ENCODE peak calls at places on chromosome 7, in five cellular contexts. I is activated CD4-positive, alpha-beta T cell treated with anti-CD3 and anti-CD28 coated beads, Interleukin-2, amount 10 ng/mL, durations not matched to agents 7 days and 5 days; G is endothelial cell; Y is amniotic stem cell; K is T-helper 2 cell. E is an unnamed sample.

GRCh38 chr7:46494441-46494840 is 573.4 kb upstream of the IGFBP3 start:
- DNase-seq in I (no peak), Y (no peak), G (no peak), K (no peak), E (no peak)

GRCh38 chr7:16646427-16647081 is 573 bp downstream of the BZW2 start:
- DNase-seq in G (no peak), I (peak), K (no peak), Y (no peak), E (no peak)

GRCh38 chr7:93551063-93551895 is 23.2 kb downstream of the CALCR start:
- DNase-seq in I (no peak), Y (peak), K (no peak), G (peak), E (no peak)

GRCh38 chr7:47552631-47553030 is 29.3 kb downstream of the TNS3 start:
- DNase-seq in I (no peak), K (no peak), G (no peak), Y (no peak), E (no peak)

GRCh38 chr7:67918158-67918557 is 921.5 kb downstream of the TYW1 start:
- DNase-seq in Y (no peak), K (no peak), I (peak), G (no peak), E (no peak)

GRCh38 chr7:134927076-134927475 is 59.2 kb upstream of the AGBL3 start:
- DNase-seq in I (no peak), K (no peak), G (no peak), Y (no peak), E (no peak)

GRCh38 chr7:16915405-16915804 is 33.6 kb upstream of the AGR3 start:
- DNase-seq in Y (peak), G (no peak), I (no peak), K (no peak), E (peak)

GRCh38 chr7:84647797-84648762 is 453.5 kb upstream of the SEMA3A start:
- DNase-seq in K (no peak), G (no peak), Y (peak), I (no peak), E (peak)

GRCh38 chr7:139036901-139037300 is 1.1 kb upstream of the ZC3HAV1L start:
- DNase-seq in G (no peak), K (no peak), Y (no peak), I (no peak), E (no peak)

GRCh38 chr7:48130658-48131108 is 40.6 kb upstream of the ABCA13 start:
- DNase-seq in Y (no peak), G (no peak), K (no peak), I (no peak), E (peak)

GRCh38 chr7:55476071-55476803 is 96.1 kb downstream of the VOPP1 start:
- DNase-seq in K (no peak), Y (no peak), I (no peak), G (no peak), E (no peak)

GRCh38 chr7:20241491-20242261 is 24.5 kb upstream of the MACC1 start:
- DNase-seq in K (no peak), G (no peak), Y (peak), I (no peak), E (peak)

GRCh38 chr7:106356-106755 is 86.0 kb upstream of the FAM20C start:
- DNase-seq in G (no peak), I (no peak), Y (no peak), K (no peak), E (no peak)

GRCh38 chr7:80529362-80529761 is 17.5 kb upstream of the GNAT3 start:
- DNase-seq in K (no peak), G (no peak), I (no peak), Y (peak), E (no peak)

GRCh38 chr7:1704326-1705241 is 34.5 kb downstream of the ELFN1 start:
- DNase-seq in I (no peak), K (no peak), Y (no peak), G (no peak), E (no peak)

GRCh38 chr7:117582219-117582704 is 102.4 kb downstream of the CFTR start:
- DNase-seq in I (no peak), Y (peak), G (no peak), K (no peak), E (peak)

GRCh38 chr7:139675127-139676110 is 102.4 kb downstream of the HIPK2 start:
- DNase-seq in Y (no peak), G (no peak), K (no peak), I (no peak), E (no peak)

GRCh38 chr7:124440081-124440480 is 325.5 kb downstream of the GPR37 start:
- DNase-seq in G (no peak), I (no peak), K (no peak), Y (no peak), E (no peak)

GRCh38 chr7:68213838-68214237 is 1217.2 kb downstream of the TYW1 start:
- DNase-seq in K (no peak), G (no peak), Y (no peak), I (no peak), E (no peak)

GRCh38 chr7:128210590-128211570 is 30.2 kb upstream of the LEP start:
- DNase-seq in I (no peak), K (no peak), Y (no peak), G (no peak), E (no peak)

GRCh38 chr7:114820993-114821945 is 100.6 kb upstream of the MDFIC start:
- DNase-seq in Y (no peak), I (no peak), G (no peak), K (no peak), E (no peak)

GRCh38 chr7:112692333-112692732 is 97.9 kb downstream of the TMEM168 start:
- DNase-seq in G (no peak), K (no peak), I (no peak), Y (no peak), E (no peak)

GRCh38 chr7:148697256-148697841 is 1.4 kb upstream of the CUL1 start:
- DNase-seq in K (peak), G (no peak), I (peak), Y (no peak), E (no peak)

GRCh38 chr7:42574693-42575084 is 337.2 kb downstream of the C7orf25 start:
- DNase-seq in Y (no peak), G (no peak), K (no peak), I (no peak), E (no peak)

GRCh38 chr7:140726304-140726703 is 29.8 kb downstream of the NDUFB2 start:
- DNase-seq in G (no peak), Y (no peak), I (no peak), K (no peak), E (no peak)

GRCh38 chr7:132751282-132751647 is 175.0 kb upstream of the PLXNA4 start:
- DNase-seq in I (no peak), K (no peak), Y (no peak), G (no peak), E (no peak)

GRCh38 chr7:151448261-151449252 is 8.6 kb upstream of the CRYGN start:
- DNase-seq in G (peak), K (peak), Y (peak), I (peak), E (no peak)

GRCh38 chr7:158633055-158633956 is 45.7 kb upstream of the PTPRN2 start:
- DNase-seq in G (no peak), K (no peak), I (no peak), Y (no peak), E (no peak)

GRCh38 chr7:5582532-5582935 is 158.9 kb upstream of the TNRC18 start:
- DNase-seq in I (no peak), Y (no peak), G (no peak), K (no peak), E (no peak)

GRCh38 chr7:69599879-69600764 is 1.8 kb downstream of the AUTS2 start:
- DNase-seq in K (no peak), I (no peak), Y (no peak), G (no peak), E (no peak)

GRCh38 chr7:114508096-114508495 is 93.5 kb downstream of the FOXP2 start:
- DNase-seq in G (no peak), Y (no peak), K (no peak), I (no peak), E (no peak)

GRCh38 chr7:42014625-42015412 is 222.2 kb downstream of the GLI3 start:
- DNase-seq in Y (no peak), I (peak), G (peak), K (no peak), E (no peak)

GRCh38 chr7:157271991-157272324 is 64.8 kb upstream of the DNAJB6 start:
- DNase-seq in Y (peak), G (no peak), I (no peak), K (no peak), E (peak)

GRCh38 chr7:18890134-18890533 is 227.3 kb downstream of the TWIST1 start:
- DNase-seq in K (no peak), Y (no peak), G (no peak), I (no peak), E (peak)

GRCh38 chr7:353746-354325 is 63.9 kb downstream of the FOXL3 start:
- DNase-seq in I (no peak), Y (no peak), K (no peak), G (no peak), E (no peak)

GRCh38 chr7:130998993-130999602 is 265.1 kb upstream of the KLF14 start:
- DNase-seq in Y (no peak), K (no peak), I (no peak), G (no peak), E (no peak)

GRCh38 chr7:116671681-116672595 is at the start of gene MET:
- DNase-seq in G (peak), K (no peak), Y (peak), I (peak), E (no peak)

GRCh38 chr7:68207676-68208075 is 1211.0 kb downstream of the TYW1 start:
- DNase-seq in G (no peak), Y (no peak), K (no peak), I (no peak), E (no peak)

E was measured in BJ.